ENCODE peak calls at places on chromosome 3, in eight cellular contexts. A is iPS DF 6.9, J is HL-60, L is GM23338, W is cardiac muscle cell, M is colonic mucosa, D is DND-41, F is IMR-90. I is an unnamed sample. For H3K27me3, the result is how much of the 10 kb centered on the place peaks cover.

GRCh38 chr3:127112796-127113570 is 79.9 kb upstream of the PRR23E start:
- DNase-seq in A (no peak), J (no peak), L (no peak), W (no peak), M (no peak), D (no peak), F (no peak), I (no peak)

GRCh38 chr3:120450914-120451669 is at the start of gene FSTL1:
- DNase-seq in A (no peak), J (no peak), L (peak), W (peak), M (peak), D (no peak), F (peak), I (no peak)

GRCh38 chr3:16474304-16474703 is 39.2 kb downstream of the RFTN1 start:
- DNase-seq in A (no peak), J (no peak), L (no peak), W (peak), M (no peak), D (no peak), F (peak), I (no peak)

GRCh38 chr3:43709022-43709421 is 18.3 kb downstream of the ABHD5 start:
- DNase-seq in A (no peak), J (peak), L (no peak), W (peak), M (no peak), D (no peak), F (peak), I (no peak)

GRCh38 chr3:138781012-138781470 is 53.7 kb downstream of the PIK3CB start:
- DNase-seq in A (no peak), J (no peak), L (no peak), W (no peak), M (no peak), D (peak), F (no peak), I (peak)

GRCh38 chr3:136078421-136079364 is 113.2 kb downstream of the PPP2R3A start:
- DNase-seq in A (no peak), J (no peak), L (peak), W (peak), M (no peak), D (no peak), F (peak), I (no peak)

GRCh38 chr3:170809021-170809974 is 60.7 kb downstream of the RPL22L1 start:
- DNase-seq in A (peak), J (no peak), L (peak), W (peak), M (peak), D (peak), F (peak), I (no peak)

GRCh38 chr3:107604057-107604802 is 81.5 kb downstream of the BBX start:
- DNase-seq in A (no peak), J (no peak), L (no peak), W (peak), M (no peak), D (no peak), F (peak), I (no peak)

GRCh38 chr3:185502987-185503386 is 4.2 kb upstream of the TMEM41A start:
- DNase-seq in A (no peak), J (no peak), L (no peak), W (no peak), M (no peak), D (no peak), F (no peak), I (no peak)

GRCh38 chr3:64427671-64428070 is 202.4 kb upstream of the PRICKLE2 start:
- DNase-seq in A (no peak), J (no peak), L (no peak), W (no peak), M (no peak), D (no peak), F (no peak), I (no peak)

GRCh38 chr3:191372122-191372521 is 41.8 kb upstream of the UTS2B start:
- DNase-seq in A (no peak), J (no peak), L (no peak), W (no peak), M (no peak), D (no peak), F (no peak), I (no peak)

GRCh38 chr3:58342676-58343075 is 10.0 kb downstream of the PXK start:
- DNase-seq in A (no peak), J (no peak), L (no peak), W (no peak), M (no peak), D (no peak), F (no peak), I (no peak)

GRCh38 chr3:115217678-115218451 is 70.8 kb upstream of the ZBTB20 start:
- DNase-seq in A (no peak), J (no peak), L (peak), W (peak), M (peak), D (peak), F (peak), I (no peak)

GRCh38 chr3:98777801-98778220 is 14.7 kb downstream of the ST3GAL6 start:
- DNase-seq in A (no peak), J (no peak), L (no peak), W (peak), M (no peak), D (no peak), F (peak), I (no peak)

GRCh38 chr3:143478124-143478693 is 358.6 kb downstream of the CHST2 start:
- DNase-seq in A (no peak), J (no peak), L (peak), W (no peak), M (peak), D (no peak), F (no peak), I (no peak)

GRCh38 chr3:50365080-50365841 is 5.9 kb upstream of the TMEM115 start:
- DNase-seq in A (peak), J (peak), L (peak), W (peak), M (peak), D (peak), F (peak), I (peak)

GRCh38 chr3:79606414-79606813 is 161.4 kb downstream of the ROBO1 start:
- DNase-seq in A (no peak), J (no peak), L (no peak), W (no peak), M (no peak), D (no peak), F (no peak), I (no peak)

GRCh38 chr3:31066999-31067398 is 172.5 kb upstream of the GADL1 start:
- DNase-seq in A (no peak), J (no peak), L (no peak), W (peak), M (no peak), D (no peak), F (peak), I (no peak)

GRCh38 chr3:50617911-50618481 is 1.0 kb downstream of the MAPKAPK3 start:
- DNase-seq in A (no peak), J (no peak), L (no peak), W (no peak), M (no peak), D (peak), F (no peak), I (no peak)

GRCh38 chr3:11582123-11582968 is 61.4 kb downstream of the VGLL4 start:
- DNase-seq in A (no peak), J (no peak), L (peak), W (peak), M (peak), D (peak), F (peak), I (no peak)

GRCh38 chr3:181210275-181210674 is 220.7 kb upstream of the DNAJC19 start:
- DNase-seq in A (no peak), J (no peak), L (peak), W (peak), M (no peak), D (no peak), F (peak), I (no peak)

GRCh38 chr3:23726811-23727548 is 78.8 kb upstream of the UBE2E1 start:
- DNase-seq in A (no peak), J (no peak), L (no peak), W (peak), M (no peak), D (no peak), F (no peak), I (no peak)

GRCh38 chr3:11668243-11669232 is 24.8 kb upstream of the VGLL4 start:
- DNase-seq in A (no peak), J (no peak), L (no peak), W (no peak), M (no peak), D (no peak), F (peak), I (no peak)

GRCh38 chr3:159877924-159878323 is 110.7 kb upstream of the IL12A start:
- DNase-seq in A (no peak), J (no peak), L (no peak), W (no peak), M (no peak), D (no peak), F (peak), I (no peak)

GRCh38 chr3:125322166-125322565 is 53.0 kb downstream of the ZNF148 start:
- DNase-seq in A (no peak), J (no peak), L (no peak), W (peak), M (no peak), D (no peak), F (peak), I (no peak)

GRCh38 chr3:193593666-193594025 is 638 bp downstream of the OPA1 start:
- DNase-seq in A (no peak), J (no peak), L (peak), W (peak), M (no peak), D (peak), F (peak), I (no peak)

GRCh38 chr3:62696011-62696410 is 179.2 kb downstream of the CADPS start:
- DNase-seq in A (no peak), J (no peak), L (no peak), W (no peak), M (no peak), D (no peak), F (no peak), I (no peak)

GRCh38 chr3:156738251-156738650 is 63.9 kb downstream of the TIPARP start:
- DNase-seq in A (no peak), J (no peak), L (no peak), W (no peak), M (no peak), D (no peak), F (no peak), I (no peak)

GRCh38 chr3:58258392-58259040 is 20.9 kb downstream of the ABHD6 start:
- DNase-seq in A (no peak), J (no peak), L (no peak), W (no peak), M (no peak), D (no peak), F (no peak), I (no peak)

GRCh38 chr3:128073807-128074206 is 21.6 kb downstream of the SEC61A1 start:
- DNase-seq in A (no peak), J (no peak), L (no peak), W (peak), M (no peak), D (no peak), F (no peak), I (no peak)

GRCh38 chr3:194267744-194268658 is 83.1 kb downstream of the CPN2 start:
- DNase-seq in A (no peak), J (no peak), L (no peak), W (peak), M (no peak), D (no peak), F (peak), I (no peak)

GRCh38 chr3:195911946-195912270 is 3.6 kb upstream of the TNK2 start:
- DNase-seq in A (no peak), J (no peak), L (no peak), W (no peak), M (no peak), D (no peak), F (no peak), I (no peak)

GRCh38 chr3:143045639-143046038 is 44.3 kb downstream of the U2SURP start:
- DNase-seq in A (no peak), J (no peak), L (no peak), W (no peak), M (no peak), D (no peak), F (no peak), I (no peak)

GRCh38 chr3:27568393-27568792 is 84.2 kb upstream of the SLC4A7 start:
- DNase-seq in A (no peak), J (no peak), L (no peak), W (peak), M (peak), D (no peak), F (peak), I (no peak)

GRCh38 chr3:139320551-139321309 is 23.1 kb upstream of the MRPS22 start:
- DNase-seq in A (no peak), J (no peak), L (no peak), W (no peak), M (no peak), D (no peak), F (no peak), I (no peak)

GRCh38 chr3:157226173-157226847 is 66.4 kb upstream of the CCNL1 start:
- DNase-seq in A (no peak), J (no peak), L (no peak), W (peak), M (no peak), D (no peak), F (peak), I (no peak)

GRCh38 chr3:66404246-66404645 is 96.6 kb downstream of the LRIG1 start:
- DNase-seq in A (no peak), J (no peak), L (no peak), W (no peak), M (no peak), D (no peak), F (no peak), I (no peak)

GRCh38 chr3:183299976-183300375 is 46.9 kb downstream of the B3GNT5 start:
- DNase-seq in A (no peak), J (no peak), L (no peak), W (no peak), M (no peak), D (no peak), F (no peak), I (no peak)

GRCh38 chr3:183306798-183307671 is 54.0 kb downstream of the B3GNT5 start:
- DNase-seq in A (no peak), J (peak), L (no peak), W (peak), M (peak), D (no peak), F (peak), I (peak)

GRCh38 chr3:183300996-183301562 is 48.0 kb downstream of the B3GNT5 start:
- DNase-seq in A (no peak), J (no peak), L (no peak), W (no peak), M (no peak), D (no peak), F (peak), I (no peak)

GRCh38 chr3:183301937-183302580 is 49.0 kb downstream of the B3GNT5 start:
- DNase-seq in A (no peak), J (no peak), L (no peak), W (no peak), M (no peak), D (peak), F (peak), I (no peak)

GRCh38 chr3:183303725-183304124 is 50.7 kb downstream of the B3GNT5 start:
- DNase-seq in A (no peak), J (no peak), L (no peak), W (no peak), M (no peak), D (no peak), F (no peak), I (no peak)
- H3K4me3 ChIP-seq in A (no peak), J (no peak), L (no peak), W (no peak), M (no peak), D (no peak), F (no peak), I (no peak)

GRCh38 chr3:18425641-18426403 is 683 bp upstream of the SATB1 start:
- DNase-seq in A (no peak), J (no peak), L (peak), W (peak), M (peak), D (peak), F (no peak), I (peak)

GRCh38 chr3:18423401-18424212 is 1.5 kb downstream of the SATB1 start:
- DNase-seq in A (no peak), J (no peak), L (peak), W (peak), M (peak), D (peak), F (peak), I (no peak)

GRCh38 chr3:18424213-18424861 is 802 bp downstream of the SATB1 start:
- DNase-seq in A (no peak), J (no peak), L (peak), W (no peak), M (peak), D (peak), F (no peak), I (no peak)

GRCh38 chr3:18426597-18426996 is 1.5 kb upstream of the SATB1 start:
- DNase-seq in A (no peak), J (no peak), L (no peak), W (no peak), M (no peak), D (no peak), F (no peak), I (no peak)

GRCh38 chr3:18424862-18425640 is at the start of gene SATB1:
- DNase-seq in A (no peak), J (peak), L (peak), W (peak), M (peak), D (peak), F (peak), I (peak)
- H3K27me3 ChIP-seq in A (under half), J (under half), L (under half), W (under half), M (under half), D (under half), F (under half), I (under half)

DNA sequence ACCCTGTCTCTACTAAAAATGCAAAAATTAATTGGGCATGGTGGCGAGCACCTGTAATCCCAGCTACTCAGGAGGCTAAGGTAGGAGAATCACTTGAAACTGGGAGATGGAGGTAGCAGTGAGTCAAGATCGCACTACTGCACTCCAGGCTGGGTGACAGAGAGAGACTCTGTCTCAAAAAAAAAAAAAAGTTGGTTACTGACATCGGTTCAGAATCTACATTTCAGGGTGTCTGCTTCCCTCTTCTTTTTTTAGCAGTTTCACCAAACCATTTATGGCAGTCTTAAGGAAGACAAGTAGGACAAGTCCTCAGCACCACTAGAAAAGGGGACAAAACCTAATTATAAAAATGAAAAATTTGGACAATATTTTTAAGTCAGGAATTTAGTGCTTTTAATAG is 3.3 kb upstream of the USP4 start:
- DNase-seq in A (no peak), J (no peak), L (no peak), W (no peak), M (no peak), D (no peak), F (no peak), I (no peak)
- H3K27ac ChIP-seq in A (no peak), J (peak), L (no peak), W (no peak), M (peak), D (no peak), F (no peak), I (no peak)

GRCh38 chr3:46435327-46435726 is 28.3 kb downstream of the CCRL2 start:
- DNase-seq in A (no peak), J (no peak), L (peak), W (no peak), M (no peak), D (no peak), F (no peak), I (no peak)

GRCh38 chr3:46433841-46434240 is 26.8 kb downstream of the CCRL2 start:
- DNase-seq in A (no peak), J (no peak), L (no peak), W (no peak), M (no peak), D (peak), F (no peak), I (no peak)

GRCh38 chr3:46427929-46428833 is 21.1 kb downstream of the CCRL2 start:
- DNase-seq in A (no peak), J (no peak), L (no peak), W (no peak), M (no peak), D (no peak), F (no peak), I (no peak)

GRCh38 chr3:46429250-46429649 is 22.2 kb downstream of the CCRL2 start:
- DNase-seq in A (no peak), J (no peak), L (no peak), W (no peak), M (no peak), D (no peak), F (no peak), I (no peak)

DNA sequence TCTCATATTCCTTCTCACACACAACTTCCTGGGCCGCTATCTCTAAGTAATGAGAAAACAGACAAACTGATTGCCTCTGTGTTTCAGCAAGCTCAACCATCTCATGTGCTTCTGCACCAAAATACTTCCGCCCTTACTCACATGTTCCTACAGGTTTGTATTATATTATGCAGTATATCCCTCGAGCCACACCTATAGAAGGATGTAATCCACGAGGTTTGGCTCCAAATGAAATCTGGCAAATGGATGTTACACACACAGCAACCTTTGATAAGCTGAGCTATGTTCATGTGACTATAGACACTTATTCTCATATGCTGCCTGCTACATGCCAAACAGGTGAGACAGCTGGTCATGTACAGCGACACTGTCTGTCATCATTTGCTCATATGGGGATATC is 22.6 kb downstream of the CCRL2 start:
- DNase-seq in A (no peak), J (no peak), L (no peak), W (no peak), M (peak), D (no peak), F (no peak), I (no peak)
- H3K4me3 ChIP-seq in A (no peak), J (no peak), L (no peak), W (no peak), M (no peak), D (no peak), F (no peak), I (no peak)

I was measured in CD8-positive, alpha-beta T cell.